ENCODE peak calls at places on chromosome 7, in four cellular contexts. S, I, A and M are unnamed samples.
A peak's percentile ranks its signal among the peaks of the same experiment; 100 is the strongest.

GRCh38 chr7:63071396-63071795 is 927.3 kb upstream of the ZNF722 start:
- DNase-seq in S (no peak), I (no peak), A (no peak), M (no peak)

GRCh38 chr7:98203964-98204605 is 7.2 kb upstream of the BHLHA15 start:
- DNase-seq in S (no peak), I (no peak), A (no peak), M (no peak)

GRCh38 chr7:2843711-2844152 is 376 bp downstream of the GNA12 start:
- DNase-seq in S (peak; percentile 34), I (no peak), A (peak; percentile 50), M (peak; percentile 64)

GRCh38 chr7:84139986-84140729 is 54.4 kb downstream of the SEMA3A start:
- DNase-seq in S (peak; percentile 52), I (no peak), A (no peak), M (no peak)

GRCh38 chr7:2637066-2637471 is 5.3 kb downstream of the TTYH3 start:
- DNase-seq in S (no peak), I (no peak), A (no peak), M (no peak)

GRCh38 chr7:985915-986741 is 3.1 kb downstream of the CYP2W1 start:
- DNase-seq in S (peak; percentile 49), I (no peak), A (no peak), M (no peak)

GRCh38 chr7:149772821-149773425 is 465 bp downstream of the ZNF467 start:
- DNase-seq in S (no peak), I (peak; percentile 60), A (peak; percentile 22), M (peak; percentile 61)

GRCh38 chr7:4964506-4964905 is 5.5 kb upstream of the MMD2 start:
- DNase-seq in S (no peak), I (no peak), A (no peak), M (no peak)

GRCh38 chr7:55526770-55527169 is 45.5 kb downstream of the VOPP1 start:
- DNase-seq in S (no peak), I (peak; percentile 85), A (peak; percentile 83), M (no peak)

GRCh38 chr7:8201846-8202441 is 60.0 kb downstream of the ICA1 start:
- DNase-seq in S (no peak), I (no peak), A (no peak), M (no peak)

GRCh38 chr7:2282185-2282751 is 32.0 kb downstream of the SNX8 start:
- DNase-seq in S (no peak), I (no peak), A (no peak), M (no peak)

GRCh38 chr7:78018541-78019456 is 220.2 kb downstream of the PHTF2 start:
- DNase-seq in S (peak; percentile 43), I (peak; percentile 51), A (no peak), M (no peak)

GRCh38 chr7:83697814-83698530 is 49.0 kb upstream of the SEMA3E start:
- DNase-seq in S (peak; percentile 2), I (no peak), A (no peak), M (no peak)

GRCh38 chr7:135486258-135486657 is 23.6 kb downstream of the CNOT4 start:
- DNase-seq in S (peak; percentile 33), I (no peak), A (no peak), M (no peak)
- H3K27ac ChIP-seq in S (no peak overlapping the region), I (no peak overlapping the region), A (no peak overlapping the region), M (no peak overlapping the region)

GRCh38 chr7:31047747-31048146 is 4.4 kb upstream of the ADCYAP1R1 start:
- DNase-seq in S (no peak), I (no peak), A (no peak), M (no peak)
- H3K4me2 ChIP-seq in S (no peak overlapping the region), I (no peak overlapping the region), A (no peak overlapping the region), M (no peak overlapping the region)

DNA sequence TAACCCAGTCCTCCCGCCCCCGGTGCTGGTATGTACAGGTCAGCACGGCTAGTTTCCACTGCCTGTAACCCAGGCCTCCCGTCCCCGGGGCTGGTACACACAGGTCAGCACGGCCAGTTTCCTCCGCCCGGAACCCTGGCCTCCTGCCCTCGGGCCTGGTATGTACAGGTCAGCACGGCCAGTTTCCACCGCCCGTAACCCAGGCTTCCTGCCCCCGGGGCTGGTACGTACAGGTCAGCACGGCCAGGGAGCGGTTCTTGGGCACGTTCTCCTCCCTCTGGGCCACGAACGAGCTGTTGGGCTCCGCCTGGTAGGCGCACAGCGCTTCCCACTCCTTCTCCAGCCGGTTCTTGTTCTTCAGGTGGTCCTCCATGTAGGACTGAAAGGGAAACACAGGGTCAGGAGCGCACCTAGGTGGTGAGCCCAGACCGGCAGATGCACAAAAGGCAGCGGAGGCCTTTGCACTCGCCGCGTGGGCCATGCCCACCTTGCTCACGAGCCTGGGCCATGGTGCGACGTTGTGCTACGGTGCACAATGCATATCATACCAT is 284.4 kb downstream of the DNAJB6 start:
- DNase-seq in S (no peak), I (no peak), A (no peak), M (no peak)
- H3K9me3 ChIP-seq in S (peaks cover 43% of the 10 kb centered on the region), I (no peaks in the 10 kb centered on the region), A (no peaks in the 10 kb centered on the region), M (no peaks in the 10 kb centered on the region)

DNA sequence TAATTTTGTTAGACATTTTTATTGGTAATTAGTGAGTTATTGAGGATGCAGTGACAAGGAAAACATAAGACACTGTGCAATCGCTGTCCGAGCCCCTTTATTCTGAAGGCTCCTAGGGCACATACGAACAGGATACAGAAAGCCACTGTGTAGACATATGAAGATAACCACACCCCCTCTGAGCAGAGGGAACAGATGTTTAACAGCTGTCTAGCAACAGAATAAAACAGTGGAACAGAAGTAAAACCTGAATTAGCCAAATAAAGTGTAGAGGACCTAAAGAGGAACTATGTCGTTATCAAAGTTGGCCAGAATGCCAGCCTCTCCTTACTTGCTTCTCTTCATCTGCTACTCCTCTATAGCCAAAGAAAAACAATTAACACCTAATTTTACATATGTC is 43.6 kb downstream of the CYTH3 start:
- DNase-seq in S (peak; percentile 74), I (no peak), A (peak; percentile 67), M (peak; percentile 45)
- H3K27ac ChIP-seq in S (peak overlapping the region; percentile 66), I (no peak overlapping the region), A (no peak overlapping the region), M (peak overlapping the region; percentile 80)

GRCh38 chr7:46432666-46433065 is 511.6 kb upstream of the IGFBP3 start:
- DNase-seq in S (peak; percentile 31), I (no peak), A (no peak), M (peak; percentile 13)
- H3K4me2 ChIP-seq in S (no peak overlapping the region), I (no peak overlapping the region), A (no peak overlapping the region), M (no peak overlapping the region)

DNA sequence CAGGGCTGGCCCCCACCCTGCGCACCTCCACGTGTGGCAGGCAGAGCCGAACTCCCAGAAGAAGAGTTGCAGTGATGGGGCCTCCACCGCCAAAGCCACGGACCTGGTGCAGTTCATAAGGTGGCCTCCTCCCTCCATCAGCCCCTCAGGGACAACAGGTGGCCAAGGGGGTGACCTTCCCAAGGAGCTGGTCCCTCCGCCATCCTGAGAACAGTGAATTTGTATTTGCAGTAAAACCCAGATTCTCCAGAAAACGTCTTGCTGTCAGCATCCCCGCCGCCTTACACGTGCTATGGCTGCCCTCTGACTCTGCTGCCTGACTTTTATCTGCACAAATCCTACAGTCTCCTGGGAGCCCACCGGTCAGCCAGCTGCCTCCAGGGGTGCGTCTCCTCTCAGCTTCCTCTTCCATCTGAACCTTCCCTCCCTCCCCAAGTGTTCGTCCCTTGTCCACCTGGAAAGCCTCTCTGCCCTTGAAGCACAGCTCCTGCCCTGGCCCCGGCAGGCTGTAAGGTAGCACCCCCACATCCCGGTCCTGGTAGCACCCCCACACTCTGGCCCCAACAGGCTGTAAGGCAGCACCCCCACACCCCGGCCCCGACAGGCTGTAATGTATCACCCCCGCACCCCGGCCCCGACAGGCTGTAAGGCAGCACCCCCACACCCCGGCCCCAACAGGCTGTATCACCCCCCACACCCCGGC is 311.8 kb downstream of the PTPRN2 start:
- DNase-seq in S (no peak), I (no peak), A (no peak), M (no peak)
- H3K9me3 ChIP-seq in S (peaks cover 58% of the 10 kb centered on the region), I (no peaks in the 10 kb centered on the region), A (no peaks in the 10 kb centered on the region), M (no peaks in the 10 kb centered on the region)

GRCh38 chr7:148135106-148135505 is 455.5 kb upstream of the C7orf33 start:
- DNase-seq in S (no peak), I (no peak), A (no peak), M (no peak)
- H3K27ac ChIP-seq in S (no peak overlapping the region), I (no peak overlapping the region), A (no peak overlapping the region), M (no peak overlapping the region)

GRCh38 chr7:93146036-93146435 is 2.1 kb downstream of the SAMD9L start:
- DNase-seq in S (no peak), I (peak; percentile 20), A (no peak), M (no peak)
- H3K4me2 ChIP-seq in S (no peak overlapping the region), I (peak overlapping the region; percentile 40), A (peak overlapping the region; percentile 18), M (no peak overlapping the region)

GRCh38 chr7:153413199-153413539 is 639.0 kb upstream of the DPP6 start:
- DNase-seq in S (no peak), I (no peak), A (no peak), M (no peak)

GRCh38 chr7:153408360-153409335 is 643.5 kb upstream of the DPP6 start:
- DNase-seq in S (no peak), I (no peak), A (no peak), M (no peak)

GRCh38 chr7:153414288-153414629 is 637.9 kb upstream of the DPP6 start:
- DNase-seq in S (no peak), I (no peak), A (no peak), M (no peak)

GRCh38 chr7:153415632-153416031 is 636.6 kb upstream of the DPP6 start:
- DNase-seq in S (no peak), I (no peak), A (no peak), M (no peak)

DNA sequence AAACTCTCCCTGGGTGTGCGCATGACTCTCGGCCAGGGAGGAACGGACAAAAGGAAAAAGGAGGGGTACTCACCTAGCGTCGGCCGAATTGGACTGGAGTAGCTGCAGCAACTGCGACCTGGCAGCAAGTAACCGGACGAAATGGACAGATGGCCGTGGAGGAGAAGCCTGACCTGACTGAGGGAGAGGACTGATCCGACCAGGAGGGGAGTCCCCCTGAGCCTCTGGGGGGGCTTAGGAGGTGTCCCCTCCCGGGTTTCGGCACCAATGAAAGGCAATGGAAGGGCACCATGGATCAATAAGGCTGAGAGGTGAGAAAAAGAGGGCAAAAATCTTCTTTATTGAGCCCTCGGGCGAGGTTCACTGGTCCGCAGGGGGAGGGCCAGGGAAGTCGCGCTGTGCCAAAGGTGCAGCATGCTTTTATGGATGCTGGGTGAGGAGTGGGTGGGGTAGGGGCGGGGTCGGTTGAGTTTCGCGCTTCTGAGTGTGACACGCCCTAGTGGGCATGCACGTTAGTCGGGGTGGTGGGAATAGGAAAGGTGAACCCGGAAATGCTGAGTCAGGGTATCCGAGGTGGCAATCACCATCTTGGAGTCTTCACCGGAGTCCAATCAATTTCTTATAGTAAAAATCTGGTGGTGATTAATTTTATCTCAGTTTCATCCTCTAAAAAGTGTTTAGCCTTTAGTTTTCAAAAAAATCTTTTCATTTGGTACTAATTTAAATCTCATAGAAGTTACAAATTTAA is 638.5 kb upstream of the DPP6 start:
- DNase-seq in S (no peak), I (no peak), A (no peak), M (no peak)
- H3K9me3 ChIP-seq in S (peaks cover 15% of the 10 kb centered on the region), I (peaks cover 6% of the 10 kb centered on the region), A (no peaks in the 10 kb centered on the region), M (no peaks in the 10 kb centered on the region)

GRCh38 chr7:121480566-121481335 is 84.6 kb upstream of the FAM3C start:
- DNase-seq in S (no peak), I (peak; percentile 68), A (peak; percentile 14), M (no peak)
- H3K27ac ChIP-seq in S (no peak overlapping the region), I (peak overlapping the region; percentile 86), A (no peak overlapping the region), M (peak overlapping the region; percentile 16)